ENCODE peak calls at places on chromosomes 4 and X, in four cellular contexts. Y is adipocyte, S is NT2/D1, U is fibroblast of pulmonary artery. O is an unnamed sample.

GRCh38 chr4:69095301-69095731 is 958 bp upstream of the UGT2B7 start:
- DNase-seq in U (peak), S (no peak), Y (peak), O (no peak)

GRCh38 chrX:152530967-152531366 is 79.9 kb upstream of the GABRA3 start:
- DNase-seq in Y (no peak), S (no peak), U (no peak), O (no peak)

GRCh38 chr4:145694929-145695328 is 15.0 kb downstream of the C4orf51 start:
- DNase-seq in S (no peak), Y (no peak), U (no peak), O (no peak)

GRCh38 chr4:64539234-64539849 is 130.1 kb upstream of the TECRL start:
- DNase-seq in Y (peak), U (peak), S (peak), O (peak)

GRCh38 chr4:109722357-109722756 is 7.5 kb downstream of the PLA2G12A start:
- DNase-seq in Y (no peak), S (no peak), U (no peak), O (no peak)

GRCh38 chr4:6525474-6525873 is 49.5 kb upstream of the MAN2B2 start:
- DNase-seq in Y (no peak), U (no peak), S (no peak), O (no peak)

GRCh38 chr4:22787753-22788389 is 95.1 kb downstream of the GBA3 start:
- DNase-seq in Y (no peak), U (no peak), S (no peak), O (no peak)

GRCh38 chrX:47283015-47283771 is 50.4 kb downstream of the USP11 start:
- DNase-seq in U (peak), S (no peak), Y (peak), O (peak)